ENCODE peak calls at places on chromosome 7, in six cellular contexts. A is heart left ventricle, H is hepatocyte, P is A673, L is AG09319, Q is RWPE1. N is an unnamed sample.
A peak's percentile ranks its signal among the peaks of the same experiment; 100 is the strongest.

GRCh38 chr7:4769753-4770152 is 5.7 kb upstream of the AP5Z1 start:
- DNase-seq in A (no peak), H (no peak), P (no peak), L (no peak), Q (no peak), N (no peak)

GRCh38 chr7:106442476-106442875 is 157.7 kb upstream of the NAMPT start:
- DNase-seq in A (no peak), H (no peak), P (no peak), L (no peak), Q (no peak), N (no peak)

GRCh38 chr7:132575336-132575986 is 809 bp downstream of the PLXNA4 start:
- DNase-seq in A (peak; percentile 76), H (peak; percentile 61), P (peak; percentile 65), L (peak; percentile 4), Q (no peak), N (no peak)

GRCh38 chr7:113561446-113561845 is 357.4 kb downstream of the PPP1R3A start:
- DNase-seq in A (no peak), H (no peak), P (no peak), L (no peak), Q (no peak), N (peak; percentile 69)

GRCh38 chr7:116952640-116953371 is 495 bp upstream of the ST7 start:
- DNase-seq in A (peak; percentile 76), H (peak; percentile 42), P (peak; percentile 78), L (no peak), Q (peak; percentile 26), N (peak; percentile 41)

GRCh38 chr7:133274265-133274664 is 21.4 kb downstream of the EXOC4 start:
- DNase-seq in A (no peak), H (no peak), P (no peak), L (no peak), Q (no peak), N (no peak)

GRCh38 chr7:122199171-122199570 is 55.1 kb upstream of the AASS start:
- DNase-seq in A (no peak), H (no peak), P (no peak), L (no peak), Q (no peak), N (peak; percentile 38)

GRCh38 chr7:133053321-133053891 is 28.5 kb downstream of the CHCHD3 start:
- DNase-seq in A (peak; percentile 34), H (no peak), P (peak; percentile 33), L (peak; percentile 60), Q (peak; percentile 81), N (peak; percentile 72)

GRCh38 chr7:70997275-70997674 is 134.7 kb upstream of the GALNT17 start:
- DNase-seq in A (no peak), H (no peak), P (no peak), L (no peak), Q (no peak), N (no peak)

GRCh38 chr7:144118341-144118740 is 4.6 kb upstream of the OR2A14 start:
- DNase-seq in A (no peak), H (no peak), P (no peak), L (no peak), Q (no peak), N (no peak)

GRCh38 chr7:43785425-43785824 is 26.9 kb downstream of the BLVRA start:
- DNase-seq in A (no peak), H (peak; percentile 76), P (no peak), L (peak; percentile 54), Q (peak; percentile 38), N (peak; percentile 78)

GRCh38 chr7:49692516-49692915 is 80.9 kb upstream of the VWC2 start:
- DNase-seq in A (no peak), H (no peak), P (no peak), L (no peak), Q (no peak), N (no peak)

GRCh38 chr7:28748934-28749584 is 209.1 kb downstream of the TRIL start:
- DNase-seq in A (peak; percentile 32), H (peak; percentile 12), P (peak; percentile 81), L (no peak), Q (peak; percentile 74), N (peak; percentile 79)

GRCh38 chr7:102978280-102978679 is 65.5 kb downstream of the LRRC17 start:
- DNase-seq in A (peak; percentile 35), H (peak; percentile 28), P (no peak), L (no peak), Q (peak; percentile 34), N (peak; percentile 97)

GRCh38 chr7:149773446-149774236 is at the start of gene ZNF467:
- DNase-seq in A (peak; percentile 80), H (peak; percentile 75), P (peak; percentile 54), L (no peak), Q (no peak), N (peak; percentile 28)

GRCh38 chr7:33604015-33604414 is 301.3 kb upstream of the BMPER start:
- DNase-seq in A (no peak), H (no peak), P (no peak), L (no peak), Q (no peak), N (no peak)

GRCh38 chr7:47535704-47536628 is 45.9 kb downstream of the TNS3 start:
- DNase-seq in A (no peak), H (no peak), P (no peak), L (no peak), Q (no peak), N (no peak)
- TF ChIP-seq CTCF in A (no peak), H (no peak), P (no peak), L (no peak), Q (no peak), N (no peak)

DNA sequence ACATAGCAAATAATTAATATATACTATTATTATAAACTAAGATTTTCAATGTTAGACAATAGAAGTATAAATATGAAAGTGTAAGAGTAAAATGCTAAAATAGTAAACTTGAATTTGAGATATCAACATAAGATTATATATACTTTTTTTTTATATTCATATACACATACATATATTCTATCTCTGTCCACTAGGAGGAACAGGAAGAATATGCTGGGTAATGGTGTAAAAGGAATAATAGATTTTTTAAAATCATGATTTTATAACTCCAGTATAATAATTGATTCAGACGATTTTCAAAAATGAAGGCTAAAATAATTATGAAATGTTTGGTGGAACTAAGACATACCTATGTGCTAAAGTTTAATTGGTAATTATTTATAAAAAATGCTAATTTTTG is 37.7 kb downstream of the AGMO start:
- DNase-seq in A (no peak), H (no peak), P (no peak), L (no peak), Q (no peak), N (no peak)
- TF ChIP-seq CTCF in A (no peak), H (no peak), P (no peak), L (no peak), Q (no peak), N (no peak)

DNA sequence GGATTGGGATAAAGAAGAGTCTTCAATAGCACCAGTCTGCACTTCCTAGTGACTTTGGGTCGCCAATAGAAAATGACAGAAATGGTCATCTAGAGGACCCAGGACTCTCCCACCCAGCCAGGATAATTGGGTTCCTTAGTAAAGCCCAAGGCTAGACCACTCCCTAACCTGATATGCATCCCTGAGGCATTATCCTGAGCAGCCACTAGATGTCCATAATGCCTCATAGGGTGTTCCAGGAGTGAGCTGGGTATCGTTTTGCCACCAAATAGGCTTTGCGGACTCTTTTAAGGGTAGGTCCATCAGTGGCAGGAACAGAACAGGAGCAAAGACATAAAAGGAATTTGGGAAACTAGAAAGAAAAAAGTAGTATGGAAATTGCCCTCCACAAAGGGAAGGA is 4.5 kb upstream of the LRRC4 start:
- DNase-seq in A (no peak), H (no peak), P (peak; percentile 55), L (no peak), Q (no peak), N (peak; percentile 25)
- TF ChIP-seq CTCF in A (peak; percentile 36), H (peak; percentile 41), P (peak; percentile 63), L (peak; percentile 33), Q (no peak), N (no peak)

DNA sequence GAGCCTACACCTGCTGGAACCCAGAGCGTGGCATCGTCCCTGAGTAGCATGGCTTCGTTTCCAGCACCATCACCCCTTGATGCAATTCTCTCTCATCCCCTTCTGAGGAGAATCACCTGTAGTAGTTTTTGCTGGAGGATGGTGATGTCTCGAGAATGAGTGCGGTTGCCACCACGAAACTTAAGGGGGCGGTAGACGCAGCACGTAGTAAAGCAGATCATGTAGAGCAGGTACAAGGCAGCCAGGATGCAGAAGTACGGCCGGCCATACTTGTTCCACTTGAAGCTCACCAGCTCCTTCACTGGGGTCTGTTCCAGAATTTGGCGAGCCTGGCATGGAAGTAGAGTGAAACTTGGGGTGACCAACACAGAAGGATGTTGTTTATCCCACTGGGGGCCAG is 8.1 kb downstream of the TRPV5 start:
- DNase-seq in A (no peak), H (no peak), P (no peak), L (no peak), Q (no peak), N (no peak)
- TF ChIP-seq CTCF in A (no peak), H (no peak), P (peak; percentile 31), L (no peak), Q (no peak), N (no peak)

GRCh38 chr7:111096997-111097396 is 6.1 kb downstream of the LRRN3 start:
- DNase-seq in A (no peak), H (no peak), P (no peak), L (no peak), Q (no peak), N (no peak)

GRCh38 chr7:111098011-111098925 is 7.3 kb downstream of the LRRN3 start:
- DNase-seq in A (peak; percentile 27), H (peak; percentile 67), P (peak; percentile 63), L (no peak), Q (no peak), N (peak; percentile 46)

GRCh38 chr7:111103136-111103535 is 12.2 kb downstream of the LRRN3 start:
- DNase-seq in A (no peak), H (no peak), P (no peak), L (no peak), Q (no peak), N (no peak)

GRCh38 chr7:111101856-111102646 is 11.1 kb downstream of the LRRN3 start:
- DNase-seq in A (no peak), H (no peak), P (no peak), L (no peak), Q (no peak), N (no peak)

DNA sequence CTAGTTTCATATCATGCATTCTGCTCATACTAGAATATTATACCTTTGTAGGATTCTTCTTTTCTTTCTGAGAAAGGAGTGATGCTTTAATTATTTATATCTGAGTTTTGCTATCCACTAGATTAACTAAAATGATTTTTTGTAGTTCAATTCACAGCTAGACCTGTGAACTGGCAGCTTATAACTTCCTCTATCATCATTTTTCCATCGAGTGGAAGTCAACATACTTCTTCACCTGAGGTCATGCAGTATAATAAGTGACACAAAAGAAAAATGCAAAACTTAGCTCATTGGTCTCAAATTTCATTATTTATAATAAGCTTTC is 8.0 kb downstream of the LRRN3 start:
- DNase-seq in A (no peak), H (no peak), P (no peak), L (no peak), Q (no peak), N (no peak)
- TF ChIP-seq CTCF in A (no peak), H (no peak), P (no peak), L (no peak), Q (no peak), N (no peak)

DNA sequence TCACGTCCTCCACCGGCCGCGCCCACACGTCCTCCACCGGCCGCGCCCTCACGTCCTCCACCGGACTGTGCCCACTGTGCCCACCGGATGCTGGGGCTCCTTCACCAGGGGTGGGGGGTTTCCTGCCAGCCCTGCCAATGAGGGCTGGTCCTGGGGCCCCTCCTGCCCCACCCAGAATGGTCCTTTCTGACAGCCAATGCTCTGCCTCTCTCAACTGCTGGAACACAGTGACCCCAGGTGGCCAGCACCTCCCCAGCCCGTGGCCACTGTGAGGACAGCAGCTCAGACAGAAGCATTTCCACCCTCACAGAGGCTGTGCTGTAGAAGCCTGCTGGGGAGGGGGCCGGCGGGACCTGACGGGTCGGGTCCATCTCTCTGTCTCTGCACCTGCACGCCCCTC is 90.1 kb upstream of the DNAAF5 start:
- DNase-seq in A (no peak), H (no peak), P (no peak), L (no peak), Q (no peak), N (peak; percentile 10)
- TF ChIP-seq CTCF in A (peak; percentile 54), H (peak; percentile 30), P (peak; percentile 21), L (peak; percentile 34), Q (no peak), N (no peak)